ENCODE peak calls at places on chromosomes 16 and 17, in five cellular contexts. One of them, this sample, is unnamed.

GRCh38 chr16:25134306-25134705 is 22.8 kb downstream of the LCMT1 start:
- DNase-seq in ascending aorta: no peak
- DNase-seq in EH: no peak
- DNase-seq in left cardiac atrium: no peak
- DNase-seq in midbrain: no peak
- DNase-seq in this sample: no peak

GRCh38 chr16:48901712-48902374 is 291.9 kb upstream of the N4BP1 start:
- DNase-seq in ascending aorta: no peak
- DNase-seq in EH: peak; percentile 26
- DNase-seq in left cardiac atrium: no peak
- DNase-seq in midbrain: no peak
- DNase-seq in this sample: no peak

GRCh38 chr16:56961851-56962281 is at the start of gene CETP:
- DNase-seq in ascending aorta: no peak
- DNase-seq in EH: no peak
- DNase-seq in left cardiac atrium: peak; percentile 22
- DNase-seq in midbrain: no peak
- DNase-seq in this sample: no peak

GRCh38 chr17:35901776-35902175 is 21.6 kb upstream of the CCL5 start:
- DNase-seq in ascending aorta: no peak
- DNase-seq in EH: no peak
- DNase-seq in left cardiac atrium: no peak
- DNase-seq in midbrain: no peak
- DNase-seq in this sample: no peak

GRCh38 chr17:1486802-1487695 is 5.4 kb downstream of the MYO1C start:
- DNase-seq in ascending aorta: peak; percentile 56
- DNase-seq in EH: peak; percentile 81
- DNase-seq in left cardiac atrium: peak; percentile 86
- DNase-seq in midbrain: no peak
- DNase-seq in this sample: no peak

GRCh38 chr16:56915311-56916105 is 16.4 kb upstream of the HERPUD1 start:
- DNase-seq in ascending aorta: no peak
- DNase-seq in EH: no peak
- DNase-seq in left cardiac atrium: peak; percentile 49
- DNase-seq in midbrain: no peak
- DNase-seq in this sample: no peak

GRCh38 chr16:69865701-69866100 is 85.4 kb upstream of the CLEC18A start:
- DNase-seq in ascending aorta: no peak
- DNase-seq in EH: peak; percentile 81
- DNase-seq in left cardiac atrium: no peak
- DNase-seq in midbrain: no peak
- DNase-seq in this sample: no peak

GRCh38 chr16:51657844-51658243 is 506.8 kb upstream of the SALL1 start:
- DNase-seq in ascending aorta: no peak
- DNase-seq in EH: no peak
- DNase-seq in left cardiac atrium: no peak
- DNase-seq in midbrain: no peak
- DNase-seq in this sample: peak; percentile 27

GRCh38 chr17:38914741-38915638 is 10.4 kb upstream of the LASP1NB start:
- DNase-seq in ascending aorta: no peak
- DNase-seq in EH: no peak
- DNase-seq in left cardiac atrium: no peak
- DNase-seq in midbrain: no peak
- DNase-seq in this sample: no peak

GRCh38 chr17:81612172-81612571 is 24.7 kb downstream of the NPLOC4 start:
- DNase-seq in ascending aorta: no peak
- DNase-seq in EH: no peak
- DNase-seq in left cardiac atrium: peak; percentile 46
- DNase-seq in midbrain: no peak
- DNase-seq in this sample: no peak

GRCh38 chr17:40130352-40131042 is 8.7 kb downstream of the MSL1 start:
- DNase-seq in ascending aorta: no peak
- DNase-seq in EH: no peak
- DNase-seq in left cardiac atrium: no peak
- DNase-seq in midbrain: no peak
- DNase-seq in this sample: no peak

GRCh38 chr17:49582789-49583188 is 7.1 kb downstream of the NXPH3 start:
- DNase-seq in ascending aorta: no peak
- DNase-seq in EH: peak; percentile 59
- DNase-seq in left cardiac atrium: no peak
- DNase-seq in midbrain: no peak
- DNase-seq in this sample: no peak

GRCh38 chr16:29975134-29975538 is 1.5 kb downstream of the TAOK2 start:
- DNase-seq in ascending aorta: no peak
- DNase-seq in EH: no peak
- DNase-seq in left cardiac atrium: no peak
- DNase-seq in midbrain: no peak
- DNase-seq in this sample: no peak

GRCh38 chr17:66540131-66540781 is 237.8 kb downstream of the PRKCA start:
- DNase-seq in ascending aorta: no peak
- DNase-seq in EH: peak; percentile 85
- DNase-seq in left cardiac atrium: peak; percentile 64
- DNase-seq in midbrain: peak; percentile 95
- DNase-seq in this sample: peak; percentile 99

GRCh38 chr16:68823401-68823800 is 19.9 kb upstream of the TANGO6 start:
- DNase-seq in ascending aorta: no peak
- DNase-seq in EH: peak; percentile 93
- DNase-seq in left cardiac atrium: no peak
- DNase-seq in midbrain: no peak
- DNase-seq in this sample: no peak

GRCh38 chr16:20933589-20933988 is 33.0 kb downstream of the LYRM1 start:
- DNase-seq in ascending aorta: no peak
- DNase-seq in EH: no peak
- DNase-seq in left cardiac atrium: no peak
- DNase-seq in midbrain: no peak
- DNase-seq in this sample: no peak

GRCh38 chr16:75097941-75098897 is 18.4 kb downstream of the LDHD start:
- DNase-seq in ascending aorta: no peak
- DNase-seq in EH: no peak
- DNase-seq in left cardiac atrium: no peak
- DNase-seq in midbrain: no peak
- DNase-seq in this sample: peak; percentile 44

GRCh38 chr17:19354123-19354522 is 8.4 kb downstream of the B9D1 start:
- DNase-seq in ascending aorta: no peak
- DNase-seq in EH: peak; percentile 95
- DNase-seq in left cardiac atrium: no peak
- DNase-seq in midbrain: no peak
- DNase-seq in this sample: no peak

GRCh38 chr16:87466975-87467501 is 25.8 kb downstream of the ZCCHC14 start:
- DNase-seq in ascending aorta: no peak
- DNase-seq in EH: no peak
- DNase-seq in left cardiac atrium: no peak
- DNase-seq in midbrain: no peak
- DNase-seq in this sample: no peak

GRCh38 chr16:14436410-14436955 is 193.6 kb downstream of the PARN start:
- DNase-seq in ascending aorta: no peak
- DNase-seq in EH: no peak
- DNase-seq in left cardiac atrium: no peak
- DNase-seq in midbrain: no peak
- DNase-seq in this sample: peak; percentile 27

GRCh38 chr17:4555863-4556646 is 871 bp upstream of the MYBBP1A start:
- DNase-seq in ascending aorta: no peak
- DNase-seq in EH: no peak
- DNase-seq in left cardiac atrium: no peak
- DNase-seq in midbrain: no peak
- DNase-seq in this sample: no peak

GRCh38 chr16:89049484-89050118 is 44.1 kb upstream of the ACSF3 start:
- DNase-seq in ascending aorta: no peak
- DNase-seq in EH: no peak
- DNase-seq in left cardiac atrium: no peak
- DNase-seq in midbrain: no peak
- DNase-seq in this sample: no peak

GRCh38 chr17:72467841-72468653 is 347.2 kb downstream of the SOX9 start:
- DNase-seq in ascending aorta: no peak
- DNase-seq in EH: peak; percentile 80
- DNase-seq in left cardiac atrium: peak; percentile 52
- DNase-seq in midbrain: peak; percentile 16
- DNase-seq in this sample: no peak

GRCh38 chr16:84826558-84826941 is 6.8 kb downstream of the CRISPLD2 start:
- DNase-seq in ascending aorta: no peak
- DNase-seq in EH: peak; percentile 68
- DNase-seq in left cardiac atrium: peak; percentile 69
- DNase-seq in midbrain: no peak
- DNase-seq in this sample: no peak

GRCh38 chr16:30351586-30352419 is 3.3 kb downstream of the CD2BP2 start:
- DNase-seq in ascending aorta: peak; percentile 45
- DNase-seq in EH: peak; percentile 86
- DNase-seq in left cardiac atrium: peak; percentile 87
- DNase-seq in midbrain: peak; percentile 86
- DNase-seq in this sample: peak; percentile 83

GRCh38 chr16:83147244-83147643 is 520.5 kb downstream of the CDH13 start:
- DNase-seq in ascending aorta: no peak
- DNase-seq in EH: peak; percentile 11
- DNase-seq in left cardiac atrium: peak; percentile 22
- DNase-seq in midbrain: no peak
- DNase-seq in this sample: no peak

GRCh38 chr17:8371786-8372185 is 4.7 kb downstream of the KRABD2 start:
- DNase-seq in ascending aorta: no peak
- DNase-seq in EH: peak; percentile 15
- DNase-seq in left cardiac atrium: no peak
- DNase-seq in midbrain: no peak
- DNase-seq in this sample: no peak